ENCODE peak calls at places on chromosomes 16 and 17, in six cellular contexts. J is astrocyte, I is IMR-90, W is adrenal gland, F is chondrocyte, Z is GM10248. H is an unnamed sample.

GRCh38 chr16:81937305-81938038 is 73.8 kb downstream of the SDR42E1 start:
- DNase-seq in J (no peak), I (no peak), W (peak; percentile 24), F (no peak), Z (no peak), H (no peak)

GRCh38 chr17:61794792-61795191 is 68.5 kb downstream of the BRIP1 start:
- DNase-seq in J (no peak), I (no peak), W (no peak), F (no peak), Z (no peak), H (no peak)

GRCh38 chr16:16096161-16096857 is 127.0 kb downstream of the ABCC6 start:
- DNase-seq in J (peak; percentile 85), I (peak; percentile 82), W (no peak), F (no peak), Z (no peak), H (peak; percentile 51)

GRCh38 chr16:50315346-50315997 is 49.1 kb downstream of the ADCY7 start:
- DNase-seq in J (no peak), I (no peak), W (no peak), F (no peak), Z (no peak), H (no peak)

GRCh38 chr16:14640538-14640937 is 7.8 kb downstream of the BFAR start:
- DNase-seq in J (no peak), I (no peak), W (no peak), F (peak; percentile 18), Z (no peak), H (no peak)

GRCh38 chr16:89996178-89996489 is 23.1 kb downstream of the DBNDD1 start:
- DNase-seq in J (no peak), I (no peak), W (no peak), F (no peak), Z (no peak), H (no peak)

GRCh38 chr16:86202267-86202666 is 303.3 kb downstream of the IRF8 start:
- DNase-seq in J (no peak), I (no peak), W (no peak), F (no peak), Z (no peak), H (no peak)

GRCh38 chr16:54921229-54921824 is 9.3 kb upstream of the IRX5 start:
- DNase-seq in J (no peak), I (no peak), W (no peak), F (no peak), Z (no peak), H (no peak)

GRCh38 chr17:32265192-32265895 is at the start of gene RHBDL3:
- DNase-seq in J (no peak), I (no peak), W (no peak), F (no peak), Z (no peak), H (no peak)

GRCh38 chr17:63696381-63696961 is 3.5 kb downstream of the LIMD2 start:
- DNase-seq in J (no peak), I (no peak), W (peak; percentile 35), F (no peak), Z (peak; percentile 52), H (no peak)

GRCh38 chr16:68893710-68894705 is 50.7 kb downstream of the TANGO6 start:
- DNase-seq in J (peak; percentile 16), I (peak; percentile 37), W (no peak), F (no peak), Z (no peak), H (no peak)

GRCh38 chr17:68297168-68297567 is 5.9 kb downstream of the ARSG start:
- DNase-seq in J (no peak), I (no peak), W (no peak), F (no peak), Z (no peak), H (no peak)

GRCh38 chr16:15518412-15519351 is 84.3 kb downstream of the BMERB1 start:
- DNase-seq in J (peak; percentile 90), I (peak; percentile 76), W (peak; percentile 68), F (no peak), Z (no peak), H (peak; percentile 27)

GRCh38 chr17:66548158-66548557 is 245.7 kb downstream of the PRKCA start:
- DNase-seq in J (no peak), I (no peak), W (peak; percentile 50), F (no peak), Z (no peak), H (no peak)

GRCh38 chr16:22782299-22782698 is 31.7 kb upstream of the HS3ST2 start:
- DNase-seq in J (no peak), I (no peak), W (peak; percentile 36), F (no peak), Z (no peak), H (no peak)

GRCh38 chr17:79911430-79912399 is 72.5 kb upstream of the CBX4 start:
- DNase-seq in J (no peak), I (no peak), W (no peak), F (peak; percentile 74), Z (no peak), H (no peak)

GRCh38 chr16:55668337-55669281 is 12.8 kb downstream of the SLC6A2 start:
- DNase-seq in J (peak; percentile 10), I (peak; percentile 5), W (no peak), F (no peak), Z (no peak), H (no peak)

GRCh38 chr17:68910256-68910705 is 44.9 kb downstream of the ABCA8 start:
- DNase-seq in J (peak; percentile 5), I (peak; percentile 4), W (peak; percentile 49), F (no peak), Z (no peak), H (no peak)

GRCh38 chr16:58111331-58111627 is 17.9 kb downstream of the CFAP20 start:
- DNase-seq in J (no peak), I (no peak), W (no peak), F (peak; percentile 27), Z (no peak), H (no peak)

GRCh38 chr16:58116046-58116445 is 13.1 kb downstream of the CFAP20 start:
- DNase-seq in J (no peak), I (peak; percentile 67), W (no peak), F (no peak), Z (no peak), H (peak; percentile 43)

GRCh38 chr16:58116529-58116928 is 12.7 kb downstream of the CFAP20 start:
- DNase-seq in J (no peak), I (no peak), W (no peak), F (no peak), Z (no peak), H (no peak)

GRCh38 chr16:58118801-58119508 is 10.2 kb downstream of the CFAP20 start:
- DNase-seq in J (no peak), I (peak; percentile 35), W (no peak), F (no peak), Z (no peak), H (no peak)

DNA sequence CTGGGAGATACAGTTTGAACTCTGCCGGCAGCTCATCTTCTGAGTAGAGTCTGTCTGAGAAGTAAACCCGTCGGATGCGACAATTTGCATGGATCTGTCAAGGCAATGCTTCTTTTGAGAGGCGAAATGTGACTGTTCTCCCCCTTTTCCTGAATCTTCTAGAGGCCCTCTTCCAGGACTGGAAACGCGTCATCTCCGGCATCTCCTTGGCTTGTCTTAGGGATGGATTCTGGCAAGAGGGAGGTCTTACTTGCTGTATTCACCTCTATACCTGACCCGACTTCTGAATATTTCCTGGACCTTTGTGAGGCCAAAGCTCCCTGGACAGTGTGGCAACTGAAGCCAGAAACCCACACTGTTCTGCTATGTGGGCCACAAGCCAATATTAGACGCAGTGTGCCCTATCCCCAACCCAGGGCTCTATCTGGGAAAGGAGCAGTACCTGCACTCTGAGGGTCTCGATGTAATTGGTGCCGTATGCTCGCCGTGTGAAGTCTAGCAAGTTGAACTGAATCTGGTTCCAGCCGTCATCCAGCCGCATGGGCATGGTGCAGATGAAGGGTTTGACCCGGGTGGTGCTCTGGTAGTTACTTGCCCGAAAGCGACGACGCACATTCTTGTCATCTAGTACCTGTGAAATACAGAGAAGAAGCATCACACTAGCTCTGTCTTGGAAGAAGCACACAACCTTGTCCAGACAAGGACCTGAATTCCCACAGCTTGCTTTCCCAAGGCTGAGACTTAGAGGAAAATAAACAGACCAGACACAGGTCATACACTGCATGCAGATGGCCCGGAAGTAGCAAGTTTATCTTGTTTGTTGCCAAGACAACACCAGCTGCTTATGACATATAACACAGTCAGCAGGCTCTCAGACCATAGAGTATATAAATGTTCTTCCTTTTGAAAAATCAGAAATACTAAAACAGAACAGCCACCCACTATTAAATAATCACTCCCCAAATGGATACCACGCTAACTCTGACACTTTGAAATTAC is 14.1 kb downstream of the CFAP20 start:
- DNase-seq in J (no peak), I (peak; percentile 89), W (no peak), F (no peak), Z (no peak), H (peak; percentile 43)
- TF ChIP-seq CTCF in J (no peak), I (no peak), W (no peak), F (no peak), Z (no peak), H (no peak)

GRCh38 chr17:38333635-38334295 is 10.0 kb downstream of the GPR179 start:
- DNase-seq in J (no peak), I (no peak), W (no peak), F (no peak), Z (peak; percentile 68), H (no peak)
- TF ChIP-seq CTCF in J (peak; percentile 40), I (peak; percentile 47), W (peak; percentile 35), F (peak; percentile 79), Z (peak; percentile 71), H (peak; percentile 60)

DNA sequence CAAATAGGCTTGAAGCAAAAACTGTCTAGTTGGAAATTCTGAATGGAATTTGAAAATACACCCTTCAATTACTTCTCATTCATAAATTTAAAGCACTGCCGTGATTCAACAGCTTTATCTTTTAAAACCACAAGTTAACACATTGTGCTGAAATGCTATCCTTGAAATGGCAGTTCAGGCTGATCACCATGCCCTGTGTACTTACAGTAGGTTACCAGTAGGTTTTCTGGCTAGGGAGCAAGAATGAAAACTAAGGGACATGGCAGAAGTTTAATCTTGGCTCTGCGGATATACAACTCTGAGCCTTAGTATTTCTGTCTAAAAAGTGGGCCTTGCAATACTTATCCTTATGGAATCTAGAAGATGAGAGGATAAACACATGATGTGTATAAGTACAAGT is 28.0 kb downstream of the NXPH3 start:
- DNase-seq in J (no peak), I (no peak), W (no peak), F (no peak), Z (no peak), H (no peak)
- TF ChIP-seq CTCF in J (peak; percentile 11), I (no peak), W (peak; percentile 37), F (peak; percentile 34), Z (no peak), H (peak; percentile 13)

GRCh38 chr17:60089097-60089844 is 10.6 kb upstream of the HEATR6 start:
- DNase-seq in J (no peak), I (no peak), W (no peak), F (no peak), Z (peak; percentile 56), H (no peak)

GRCh38 chr17:60087882-60088669 is 9.4 kb upstream of the HEATR6 start:
- DNase-seq in J (peak; percentile 57), I (no peak), W (peak; percentile 83), F (no peak), Z (no peak), H (no peak)

GRCh38 chr17:60091908-60092331 is 13.2 kb upstream of the HEATR6 start:
- DNase-seq in J (peak; percentile 71), I (peak; percentile 86), W (no peak), F (no peak), Z (no peak), H (peak; percentile 59)

GRCh38 chr17:60091109-60091508 is 12.4 kb upstream of the HEATR6 start:
- DNase-seq in J (no peak), I (no peak), W (no peak), F (no peak), Z (no peak), H (no peak)

DNA sequence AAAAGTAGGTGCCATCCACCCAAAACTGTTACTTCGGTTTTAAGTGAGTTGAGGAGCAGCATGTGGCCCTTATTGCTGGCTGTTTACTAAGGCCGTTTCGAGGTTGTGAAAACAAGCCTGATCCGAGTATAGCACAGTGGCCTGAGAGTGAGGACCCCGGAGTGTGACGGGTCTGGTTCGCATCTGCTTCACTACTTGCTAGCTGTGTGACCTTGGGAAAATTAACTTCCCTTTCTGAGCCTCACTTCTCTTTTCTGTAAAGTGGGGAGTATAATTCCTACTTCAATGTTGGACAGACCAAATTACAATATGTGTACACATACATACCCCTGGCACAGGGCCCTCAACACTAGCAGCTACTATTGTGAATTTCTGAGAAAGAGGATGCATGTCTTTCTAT is 11.7 kb upstream of the HEATR6 start:
- DNase-seq in J (no peak), I (no peak), W (no peak), F (no peak), Z (no peak), H (no peak)
- TF ChIP-seq CTCF in J (no peak), I (no peak), W (no peak), F (no peak), Z (no peak), H (no peak)

H was measured in AG04450.